ENCODE peak calls at places on chromosome 7, in ten cellular contexts. One of them, this sample, is unnamed.

GRCh38 chr7:102991540-102992214 is 78.9 kb downstream of the LRRC17 start:
- DNase-seq in K562: peak; percentile 85
- DNase-seq in suprapubic skin: no peak
- DNase-seq in prostate gland: peak; percentile 64
- DNase-seq in transverse colon: peak; percentile 47
- DNase-seq in stomach: peak; percentile 72
- DNase-seq in HCT116: peak; percentile 96
- DNase-seq in SK-N-SH: peak; percentile 15
- DNase-seq in H1: no peak
- DNase-seq in sigmoid colon: no peak
- DNase-seq in this sample: no peak

GRCh38 chr7:50560865-50561351 is 4.3 kb downstream of the DDC start:
- DNase-seq in stomach: no peak
- DNase-seq in transverse colon: no peak
- DNase-seq in HCT116: no peak
- DNase-seq in sigmoid colon: no peak
- DNase-seq in suprapubic skin: no peak
- DNase-seq in prostate gland: no peak
- DNase-seq in K562: no peak
- DNase-seq in SK-N-SH: peak; percentile 91
- DNase-seq in H1: no peak
- DNase-seq in this sample: no peak

GRCh38 chr7:42238709-42239395 is 1.8 kb upstream of the GLI3 start:
- DNase-seq in prostate gland: no peak
- DNase-seq in transverse colon: peak; percentile 10
- DNase-seq in K562: peak; percentile 11
- DNase-seq in SK-N-SH: no peak
- DNase-seq in H1: no peak
- DNase-seq in suprapubic skin: no peak
- DNase-seq in sigmoid colon: peak; percentile 85
- DNase-seq in HCT116: no peak
- DNase-seq in stomach: no peak
- DNase-seq in this sample: no peak

GRCh38 chr7:95897557-95898183 is 125.3 kb downstream of the DYNC1I1 start:
- DNase-seq in H1: no peak
- DNase-seq in transverse colon: no peak
- DNase-seq in sigmoid colon: no peak
- DNase-seq in suprapubic skin: no peak
- DNase-seq in K562: no peak
- DNase-seq in prostate gland: peak; percentile 9
- DNase-seq in stomach: no peak
- DNase-seq in HCT116: no peak
- DNase-seq in SK-N-SH: no peak
- DNase-seq in this sample: no peak

GRCh38 chr7:117458977-117459583 is 20.7 kb upstream of the CFTR start:
- DNase-seq in suprapubic skin: no peak
- DNase-seq in sigmoid colon: no peak
- DNase-seq in stomach: no peak
- DNase-seq in HCT116: peak; percentile 21
- DNase-seq in H1: no peak
- DNase-seq in prostate gland: no peak
- DNase-seq in transverse colon: no peak
- DNase-seq in K562: no peak
- DNase-seq in SK-N-SH: peak; percentile 21
- DNase-seq in this sample: no peak

GRCh38 chr7:151930695-151931094 is 25.6 kb upstream of the GALNTL5 start:
- DNase-seq in stomach: no peak
- DNase-seq in suprapubic skin: no peak
- DNase-seq in K562: no peak
- DNase-seq in sigmoid colon: no peak
- DNase-seq in SK-N-SH: peak; percentile 44
- DNase-seq in prostate gland: no peak
- DNase-seq in transverse colon: no peak
- DNase-seq in H1: no peak
- DNase-seq in HCT116: no peak
- DNase-seq in this sample: no peak

GRCh38 chr7:23618241-23618640 is 21.1 kb downstream of the CCDC126 start:
- DNase-seq in K562: no peak
- DNase-seq in prostate gland: no peak
- DNase-seq in HCT116: no peak
- DNase-seq in H1: no peak
- DNase-seq in transverse colon: no peak
- DNase-seq in suprapubic skin: no peak
- DNase-seq in sigmoid colon: no peak
- DNase-seq in stomach: no peak
- DNase-seq in SK-N-SH: no peak
- DNase-seq in this sample: no peak

GRCh38 chr7:73533742-73534141 is 11.6 kb upstream of the BAZ1B start:
- DNase-seq in H1: no peak
- DNase-seq in SK-N-SH: no peak
- DNase-seq in stomach: no peak
- DNase-seq in prostate gland: no peak
- DNase-seq in transverse colon: no peak
- DNase-seq in HCT116: no peak
- DNase-seq in suprapubic skin: no peak
- DNase-seq in K562: no peak
- DNase-seq in sigmoid colon: peak; percentile 42
- DNase-seq in this sample: no peak

GRCh38 chr7:47504546-47505316 is 77.2 kb downstream of the TNS3 start:
- DNase-seq in suprapubic skin: no peak
- DNase-seq in transverse colon: no peak
- DNase-seq in sigmoid colon: no peak
- DNase-seq in stomach: no peak
- DNase-seq in K562: no peak
- DNase-seq in H1: no peak
- DNase-seq in HCT116: no peak
- DNase-seq in SK-N-SH: no peak
- DNase-seq in prostate gland: no peak
- DNase-seq in this sample: no peak

GRCh38 chr7:47501406-47501805 is 80.5 kb downstream of the TNS3 start:
- DNase-seq in stomach: no peak
- DNase-seq in K562: no peak
- DNase-seq in transverse colon: no peak
- DNase-seq in SK-N-SH: no peak
- DNase-seq in H1: no peak
- DNase-seq in sigmoid colon: no peak
- DNase-seq in HCT116: no peak
- DNase-seq in suprapubic skin: no peak
- DNase-seq in prostate gland: no peak
- DNase-seq in this sample: no peak

GRCh38 chr7:47505317-47506007 is 76.4 kb downstream of the TNS3 start:
- DNase-seq in HCT116: no peak
- DNase-seq in K562: no peak
- DNase-seq in stomach: no peak
- DNase-seq in suprapubic skin: no peak
- DNase-seq in prostate gland: no peak
- DNase-seq in sigmoid colon: no peak
- DNase-seq in transverse colon: no peak
- DNase-seq in SK-N-SH: no peak
- DNase-seq in H1: no peak
- DNase-seq in this sample: no peak

GRCh38 chr7:47502240-47502877 is 79.6 kb downstream of the TNS3 start:
- DNase-seq in sigmoid colon: no peak
- DNase-seq in suprapubic skin: no peak
- DNase-seq in SK-N-SH: no peak
- DNase-seq in HCT116: no peak
- DNase-seq in K562: no peak
- DNase-seq in prostate gland: no peak
- DNase-seq in transverse colon: peak; percentile 77
- DNase-seq in stomach: no peak
- DNase-seq in H1: no peak
- DNase-seq in this sample: peak; percentile 59

DNA sequence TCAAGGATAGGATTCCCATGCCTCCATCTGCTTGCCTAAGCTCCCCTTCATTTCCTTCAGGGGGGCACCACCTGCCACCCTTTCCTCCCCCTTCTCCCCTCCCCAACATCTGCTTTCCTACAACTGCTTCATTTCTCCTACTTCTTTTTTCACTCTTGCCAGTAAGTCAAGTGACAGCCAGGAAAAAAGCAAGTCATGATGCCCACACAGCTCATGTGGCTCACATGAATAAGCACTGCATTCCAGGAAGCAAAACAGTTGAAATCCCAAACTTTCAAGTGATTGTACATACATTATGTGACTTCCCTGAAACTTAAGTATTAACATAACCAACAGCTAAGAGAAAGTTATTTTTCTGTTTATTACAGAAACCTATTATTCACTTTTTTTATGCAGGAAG is 78.6 kb downstream of the TNS3 start:
- DNase-seq in HCT116: no peak
- DNase-seq in prostate gland: no peak
- DNase-seq in K562: no peak
- DNase-seq in stomach: no peak
- DNase-seq in SK-N-SH: no peak
- DNase-seq in suprapubic skin: no peak
- DNase-seq in H1: no peak
- DNase-seq in transverse colon: no peak
- DNase-seq in sigmoid colon: no peak
- DNase-seq in this sample: no peak
- TF ChIP-seq POLR2AphosphoS5 in HCT116: no peak
- TF ChIP-seq POLR2AphosphoS5 in prostate gland: no peak
- TF ChIP-seq POLR2AphosphoS5 in K562: no peak
- TF ChIP-seq POLR2AphosphoS5 in stomach: peak; percentile 27
- TF ChIP-seq POLR2AphosphoS5 in SK-N-SH: no peak
- TF ChIP-seq POLR2AphosphoS5 in suprapubic skin: no peak
- TF ChIP-seq POLR2AphosphoS5 in H1: no peak
- TF ChIP-seq POLR2AphosphoS5 in transverse colon: no peak
- TF ChIP-seq POLR2AphosphoS5 in sigmoid colon: peak; percentile 63
- TF ChIP-seq POLR2AphosphoS5 in this sample: no peak

GRCh38 chr7:18796216-18796615 is 300.7 kb downstream of the HDAC9 start:
- DNase-seq in transverse colon: no peak
- DNase-seq in suprapubic skin: no peak
- DNase-seq in sigmoid colon: no peak
- DNase-seq in stomach: no peak
- DNase-seq in SK-N-SH: no peak
- DNase-seq in H1: no peak
- DNase-seq in K562: no peak
- DNase-seq in prostate gland: no peak
- DNase-seq in HCT116: no peak
- DNase-seq in this sample: no peak

GRCh38 chr7:18799899-18800298 is 304.4 kb downstream of the HDAC9 start:
- DNase-seq in suprapubic skin: no peak
- DNase-seq in H1: no peak
- DNase-seq in HCT116: no peak
- DNase-seq in stomach: no peak
- DNase-seq in K562: no peak
- DNase-seq in prostate gland: no peak
- DNase-seq in SK-N-SH: no peak
- DNase-seq in transverse colon: no peak
- DNase-seq in sigmoid colon: no peak
- DNase-seq in this sample: no peak

GRCh38 chr7:18803880-18804279 is 308.3 kb downstream of the HDAC9 start:
- DNase-seq in stomach: no peak
- DNase-seq in sigmoid colon: no peak
- DNase-seq in suprapubic skin: no peak
- DNase-seq in H1: no peak
- DNase-seq in transverse colon: no peak
- DNase-seq in K562: no peak
- DNase-seq in SK-N-SH: peak; percentile 48
- DNase-seq in HCT116: no peak
- DNase-seq in prostate gland: no peak
- DNase-seq in this sample: no peak

GRCh38 chr7:18792866-18793595 is 297.5 kb downstream of the HDAC9 start:
- DNase-seq in sigmoid colon: no peak
- DNase-seq in prostate gland: no peak
- DNase-seq in H1: no peak
- DNase-seq in K562: no peak
- DNase-seq in stomach: no peak
- DNase-seq in SK-N-SH: no peak
- DNase-seq in transverse colon: no peak
- DNase-seq in HCT116: no peak
- DNase-seq in suprapubic skin: no peak
- DNase-seq in this sample: no peak

GRCh38 chr7:18798018-18798906 is 302.7 kb downstream of the HDAC9 start:
- DNase-seq in H1: no peak
- DNase-seq in stomach: no peak
- DNase-seq in prostate gland: no peak
- DNase-seq in K562: no peak
- DNase-seq in HCT116: no peak
- DNase-seq in SK-N-SH: no peak
- DNase-seq in suprapubic skin: no peak
- DNase-seq in transverse colon: no peak
- DNase-seq in sigmoid colon: no peak
- DNase-seq in this sample: no peak
- H3K27ac ChIP-seq in H1: no peak overlapping the region
- H3K27ac ChIP-seq in stomach: no peak overlapping the region
- H3K27ac ChIP-seq in prostate gland: no peak overlapping the region
- H3K27ac ChIP-seq in K562: no peak overlapping the region
- H3K27ac ChIP-seq in HCT116: no peak overlapping the region
- H3K27ac ChIP-seq in SK-N-SH: peak overlapping the region; percentile 51
- H3K27ac ChIP-seq in suprapubic skin: no peak overlapping the region
- H3K27ac ChIP-seq in transverse colon: no peak overlapping the region
- H3K27ac ChIP-seq in sigmoid colon: no peak overlapping the region
- H3K27ac ChIP-seq in this sample: no peak overlapping the region

GRCh38 chr7:63046612-63047011 is 952.0 kb upstream of the ZNF722 start:
- DNase-seq in prostate gland: no peak
- DNase-seq in SK-N-SH: no peak
- DNase-seq in H1: no peak
- DNase-seq in HCT116: no peak
- DNase-seq in sigmoid colon: no peak
- DNase-seq in suprapubic skin: no peak
- DNase-seq in stomach: no peak
- DNase-seq in K562: no peak
- DNase-seq in transverse colon: no peak
- DNase-seq in this sample: no peak

GRCh38 chr7:63043657-63044543 is 954.7 kb upstream of the ZNF722 start:
- DNase-seq in transverse colon: no peak
- DNase-seq in SK-N-SH: no peak
- DNase-seq in K562: no peak
- DNase-seq in prostate gland: no peak
- DNase-seq in stomach: no peak
- DNase-seq in suprapubic skin: no peak
- DNase-seq in sigmoid colon: no peak
- DNase-seq in H1: no peak
- DNase-seq in HCT116: no peak
- DNase-seq in this sample: no peak

GRCh38 chr7:63042730-63043511 is 955.7 kb upstream of the ZNF722 start:
- DNase-seq in prostate gland: no peak
- DNase-seq in H1: no peak
- DNase-seq in HCT116: no peak
- DNase-seq in stomach: no peak
- DNase-seq in SK-N-SH: no peak
- DNase-seq in suprapubic skin: no peak
- DNase-seq in transverse colon: no peak
- DNase-seq in K562: no peak
- DNase-seq in sigmoid colon: no peak
- DNase-seq in this sample: no peak

GRCh38 chr7:63045575-63045974 is 953.1 kb upstream of the ZNF722 start:
- DNase-seq in transverse colon: no peak
- DNase-seq in sigmoid colon: no peak
- DNase-seq in stomach: no peak
- DNase-seq in K562: no peak
- DNase-seq in SK-N-SH: no peak
- DNase-seq in HCT116: no peak
- DNase-seq in H1: no peak
- DNase-seq in prostate gland: no peak
- DNase-seq in suprapubic skin: no peak
- DNase-seq in this sample: no peak

GRCh38 chr7:63044721-63045120 is 953.9 kb upstream of the ZNF722 start:
- DNase-seq in SK-N-SH: no peak
- DNase-seq in K562: no peak
- DNase-seq in prostate gland: no peak
- DNase-seq in suprapubic skin: no peak
- DNase-seq in sigmoid colon: no peak
- DNase-seq in H1: no peak
- DNase-seq in HCT116: no peak
- DNase-seq in stomach: no peak
- DNase-seq in transverse colon: no peak
- DNase-seq in this sample: no peak
- H3K9me3 ChIP-seq in SK-N-SH: no peaks in the 10 kb centered on the region
- H3K9me3 ChIP-seq in K562: no peaks in the 10 kb centered on the region
- H3K9me3 ChIP-seq in prostate gland: no peaks in the 10 kb centered on the region
- H3K9me3 ChIP-seq in suprapubic skin: peaks cover 18% of the 10 kb centered on the region
- H3K9me3 ChIP-seq in sigmoid colon: peaks cover 3% of the 10 kb centered on the region
- H3K9me3 ChIP-seq in H1: peaks cover 100% of the 10 kb centered on the region
- H3K9me3 ChIP-seq in HCT116: no peaks in the 10 kb centered on the region
- H3K9me3 ChIP-seq in stomach: no peaks in the 10 kb centered on the region
- H3K9me3 ChIP-seq in transverse colon: no peaks in the 10 kb centered on the region
- H3K9me3 ChIP-seq in this sample: peaks cover 95% of the 10 kb centered on the region

GRCh38 chr7:5218564-5219360 is 28.7 kb downstream of the WIPI2 start:
- DNase-seq in HCT116: no peak
- DNase-seq in transverse colon: peak; percentile 59
- DNase-seq in SK-N-SH: no peak
- DNase-seq in sigmoid colon: peak; percentile 57
- DNase-seq in prostate gland: no peak
- DNase-seq in H1: no peak
- DNase-seq in K562: no peak
- DNase-seq in stomach: no peak
- DNase-seq in suprapubic skin: peak; percentile 16
- DNase-seq in this sample: peak; percentile 85
- TF ChIP-seq POLR2AphosphoS5 in HCT116: no peak
- TF ChIP-seq POLR2AphosphoS5 in transverse colon: no peak
- TF ChIP-seq POLR2AphosphoS5 in SK-N-SH: no peak
- TF ChIP-seq POLR2AphosphoS5 in sigmoid colon: no peak
- TF ChIP-seq POLR2AphosphoS5 in prostate gland: no peak
- TF ChIP-seq POLR2AphosphoS5 in H1: no peak
- TF ChIP-seq POLR2AphosphoS5 in K562: no peak
- TF ChIP-seq POLR2AphosphoS5 in stomach: no peak
- TF ChIP-seq POLR2AphosphoS5 in suprapubic skin: no peak
- TF ChIP-seq POLR2AphosphoS5 in this sample: no peak